ENCODE peak calls at places on chromosome 18, in ten cellular contexts. One of them, this sample, is unnamed.

GRCh38 chr18:79818036-79818435 is 20.3 kb downstream of the KCNG2 start:
- DNase-seq in fibroblast of mammary gland: no peak
- DNase-seq in colonic mucosa: no peak
- DNase-seq in mammary epithelial cell: no peak
- DNase-seq in osteocyte: peak
- DNase-seq in naive thymus-derived CD4-positive, alpha-beta T cell: no peak
- DNase-seq in SW480: no peak
- DNase-seq in COR-L47: no peak
- DNase-seq in AG09319: no peak
- DNase-seq in coronary artery: no peak
- DNase-seq in this sample: peak

GRCh38 chr18:21853972-21854563 is 113.5 kb downstream of the MIB1 start:
- DNase-seq in AG09319: peak
- DNase-seq in coronary artery: no peak
- DNase-seq in osteocyte: no peak
- DNase-seq in COR-L47: no peak
- DNase-seq in colonic mucosa: no peak
- DNase-seq in fibroblast of mammary gland: peak
- DNase-seq in naive thymus-derived CD4-positive, alpha-beta T cell: no peak
- DNase-seq in SW480: no peak
- DNase-seq in mammary epithelial cell: no peak
- DNase-seq in this sample: no peak

GRCh38 chr18:36455931-36456330 is 158.4 kb downstream of the FHOD3 start:
- DNase-seq in colonic mucosa: no peak
- DNase-seq in naive thymus-derived CD4-positive, alpha-beta T cell: no peak
- DNase-seq in mammary epithelial cell: no peak
- DNase-seq in fibroblast of mammary gland: no peak
- DNase-seq in COR-L47: no peak
- DNase-seq in osteocyte: no peak
- DNase-seq in SW480: no peak
- DNase-seq in AG09319: no peak
- DNase-seq in coronary artery: no peak
- DNase-seq in this sample: no peak

GRCh38 chr18:49848115-49848514 is 34.8 kb upstream of the ACAA2 start:
- DNase-seq in osteocyte: no peak
- DNase-seq in colonic mucosa: peak
- DNase-seq in SW480: no peak
- DNase-seq in AG09319: no peak
- DNase-seq in COR-L47: no peak
- DNase-seq in coronary artery: no peak
- DNase-seq in mammary epithelial cell: no peak
- DNase-seq in fibroblast of mammary gland: no peak
- DNase-seq in naive thymus-derived CD4-positive, alpha-beta T cell: no peak
- DNase-seq in this sample: no peak

GRCh38 chr18:55269632-55270031 is 310.4 kb upstream of the CCDC68 start:
- DNase-seq in colonic mucosa: no peak
- DNase-seq in fibroblast of mammary gland: no peak
- DNase-seq in mammary epithelial cell: no peak
- DNase-seq in coronary artery: no peak
- DNase-seq in naive thymus-derived CD4-positive, alpha-beta T cell: no peak
- DNase-seq in COR-L47: no peak
- DNase-seq in SW480: no peak
- DNase-seq in osteocyte: no peak
- DNase-seq in AG09319: no peak
- DNase-seq in this sample: no peak

GRCh38 chr18:67010916-67011315 is 407.0 kb upstream of the CDH19 start:
- DNase-seq in COR-L47: no peak
- DNase-seq in SW480: peak
- DNase-seq in AG09319: no peak
- DNase-seq in naive thymus-derived CD4-positive, alpha-beta T cell: no peak
- DNase-seq in coronary artery: no peak
- DNase-seq in osteocyte: no peak
- DNase-seq in mammary epithelial cell: peak
- DNase-seq in colonic mucosa: no peak
- DNase-seq in fibroblast of mammary gland: peak
- DNase-seq in this sample: no peak

GRCh38 chr18:6207119-6207518 is 207.6 kb downstream of the L3MBTL4 start:
- DNase-seq in AG09319: no peak
- DNase-seq in SW480: no peak
- DNase-seq in mammary epithelial cell: no peak
- DNase-seq in osteocyte: no peak
- DNase-seq in coronary artery: no peak
- DNase-seq in colonic mucosa: no peak
- DNase-seq in naive thymus-derived CD4-positive, alpha-beta T cell: no peak
- DNase-seq in fibroblast of mammary gland: no peak
- DNase-seq in COR-L47: no peak
- DNase-seq in this sample: no peak

GRCh38 chr18:5238371-5238758 is 41.3 kb upstream of the AKAIN1 start:
- DNase-seq in colonic mucosa: peak
- DNase-seq in naive thymus-derived CD4-positive, alpha-beta T cell: no peak
- DNase-seq in AG09319: peak
- DNase-seq in fibroblast of mammary gland: peak
- DNase-seq in coronary artery: no peak
- DNase-seq in osteocyte: no peak
- DNase-seq in mammary epithelial cell: no peak
- DNase-seq in SW480: peak
- DNase-seq in COR-L47: peak
- DNase-seq in this sample: no peak

GRCh38 chr18:23300211-23300887 is 152.7 kb upstream of the RIOK3 start:
- DNase-seq in AG09319: no peak
- DNase-seq in SW480: no peak
- DNase-seq in naive thymus-derived CD4-positive, alpha-beta T cell: no peak
- DNase-seq in osteocyte: no peak
- DNase-seq in fibroblast of mammary gland: no peak
- DNase-seq in coronary artery: no peak
- DNase-seq in colonic mucosa: no peak
- DNase-seq in mammary epithelial cell: no peak
- DNase-seq in COR-L47: no peak
- DNase-seq in this sample: no peak

This sample was measured in breast epithelium.